ENCODE peak calls at places on chromosomes 2 and 18, in four cellular contexts. M, G, Z and Y are unnamed samples. For H3K4me1, the result is how much of the 10 kb centered on the place peaks cover.

GRCh38 chr2:166092889-166093288 is 34.9 kb downstream of the SCN1A start:
- DNase-seq in M (peak), G (no peak), Z (no peak), Y (no peak)

GRCh38 chr2:170369894-170370293 is 191.9 kb downstream of the MYO3B start:
- DNase-seq in M (peak), G (peak), Z (no peak), Y (peak)

GRCh38 chr18:48545690-48546365 is 7.0 kb downstream of the CTIF start:
- DNase-seq in M (peak), G (no peak), Z (no peak), Y (peak)

GRCh38 chr2:16320716-16321115 is 344.9 kb downstream of the CYRIA start:
- DNase-seq in M (no peak), G (no peak), Z (no peak), Y (no peak)

GRCh38 chr2:26542194-26542455 is 64.2 kb upstream of the OTOF start:
- DNase-seq in M (no peak), G (no peak), Z (peak), Y (no peak)

GRCh38 chr2:157876771-157877108 is 610 bp upstream of the ACVR1 start:
- DNase-seq in M (peak), G (no peak), Z (no peak), Y (peak)

GRCh38 chr2:174180165-174180724 is 68.1 kb downstream of the OLA1 start:
- DNase-seq in M (no peak), G (peak), Z (no peak), Y (no peak)

GRCh38 chr2:240463274-240463865 is 27.9 kb downstream of the GPC1 start:
- DNase-seq in M (no peak), G (no peak), Z (peak), Y (no peak)

GRCh38 chr2:12759248-12759647 is 42.5 kb downstream of the TRIB2 start:
- DNase-seq in M (peak), G (peak), Z (no peak), Y (peak)

GRCh38 chr2:109666466-109666865 is 52.3 kb downstream of the SOWAHC start:
- DNase-seq in M (no peak), G (no peak), Z (no peak), Y (no peak)

GRCh38 chr18:25935356-25935755 is 155.1 kb downstream of the SS18 start:
- DNase-seq in M (no peak), G (no peak), Z (no peak), Y (no peak)

GRCh38 chr2:24072259-24072658 is 3.9 kb downstream of the SF3B6 start:
- DNase-seq in M (no peak), G (no peak), Z (no peak), Y (no peak)

GRCh38 chr2:15559800-15560403 is 1.2 kb downstream of the NBAS start:
- DNase-seq in M (no peak), G (no peak), Z (no peak), Y (no peak)

GRCh38 chr2:179383975-179384374 is 119.3 kb upstream of the SESTD1 start:
- DNase-seq in M (no peak), G (peak), Z (no peak), Y (no peak)

GRCh38 chr2:109201465-109202420 is 72.7 kb downstream of the SH3RF3 start:
- DNase-seq in M (no peak), G (no peak), Z (no peak), Y (no peak)

GRCh38 chr2:85504434-85505261 is 34.3 kb upstream of the MAT2A start:
- DNase-seq in M (peak), G (peak), Z (peak), Y (peak)

GRCh38 chr2:126700073-126700581 is 44.2 kb downstream of the GYPC start:
- DNase-seq in M (peak), G (no peak), Z (no peak), Y (peak)

GRCh38 chr2:38156262-38156835 is 80.4 kb upstream of the CYP1B1 start:
- DNase-seq in M (no peak), G (no peak), Z (no peak), Y (no peak)

GRCh38 chr18:40529478-40529877 is 1425.6 kb upstream of the PIK3C3 start:
- DNase-seq in M (peak), G (peak), Z (no peak), Y (peak)

GRCh38 chr2:60551241-60552095 is 2.0 kb downstream of the BCL11A start:
- DNase-seq in M (no peak), G (peak), Z (peak), Y (peak)

GRCh38 chr18:61949946-61950345 is 57.1 kb upstream of the RNF152 start:
- DNase-seq in M (peak), G (no peak), Z (no peak), Y (no peak)
- H3K4me1 ChIP-seq in M (under half), G (under half), Z (under half), Y (under half)

GRCh38 chr18:68330658-68331057 is 384.2 kb downstream of the TMX3 start:
- DNase-seq in M (no peak), G (no peak), Z (no peak), Y (no peak)
- TF ChIP-seq CTCF in M (no peak), G (peak), Z (no peak), Y (no peak)

DNA sequence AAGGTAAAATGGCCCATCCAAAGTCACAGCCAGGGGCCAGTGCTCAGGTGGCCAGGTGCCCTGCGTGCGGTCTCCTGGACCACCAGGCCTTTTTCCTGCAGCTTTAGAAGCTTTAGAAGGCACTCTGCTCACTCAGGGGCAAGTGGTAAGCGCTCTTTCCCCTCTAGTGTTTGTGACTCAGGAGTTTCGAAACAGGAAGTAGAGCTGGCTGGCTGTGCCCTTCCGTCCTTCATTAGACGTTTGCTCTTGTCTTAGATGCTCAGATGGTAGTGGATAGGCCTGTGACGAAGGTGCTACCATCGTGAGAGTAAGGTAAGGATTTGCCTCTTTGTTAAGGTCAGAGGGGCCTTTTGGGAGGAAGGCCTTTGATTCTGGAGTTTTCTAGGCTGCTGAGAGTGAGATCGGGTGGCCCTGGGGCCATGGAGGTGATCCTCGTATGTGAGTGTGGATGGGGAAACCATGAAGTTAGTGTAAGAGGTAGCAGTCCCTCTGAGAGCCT is at the start of gene CASP8:
- DNase-seq in M (peak), G (peak), Z (peak), Y (peak)
- H3K4me3 ChIP-seq in M (no peak), G (peak), Z (no peak), Y (no peak)

GRCh38 chr2:176117162-176117822 is 714 bp downstream of the HOXD10 start:
- DNase-seq in M (no peak), G (no peak), Z (no peak), Y (peak)
- H3K4me1 ChIP-seq in M (under half), G (under half), Z (under half), Y (under half)

DNA sequence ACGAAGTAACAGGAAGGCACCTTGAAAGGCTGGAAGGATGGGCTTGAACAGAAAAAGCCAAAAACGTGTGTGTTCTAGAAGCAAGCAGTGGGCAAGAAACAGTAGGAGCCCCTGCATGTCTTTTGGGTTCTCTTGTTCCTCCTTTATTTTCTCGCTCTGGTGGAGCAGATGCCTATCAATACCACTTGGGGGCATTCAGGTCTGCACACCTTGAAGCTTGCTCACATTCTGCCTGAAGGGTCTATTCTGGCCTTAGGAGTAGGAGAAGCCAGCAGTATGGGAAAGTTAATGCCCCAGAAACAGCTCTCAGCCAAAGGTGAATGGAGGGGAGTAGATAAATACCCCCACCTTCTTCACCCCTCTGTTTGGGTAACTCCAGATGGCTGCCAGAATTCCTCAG is 204.5 kb downstream of the TXNL1 start:
- DNase-seq in M (no peak), G (peak), Z (no peak), Y (no peak)
- TF ChIP-seq CTCF in M (no peak), G (peak), Z (no peak), Y (no peak)

GRCh38 chr2:107988108-107988507 is 1.8 kb downstream of the SLC5A7 start:
- DNase-seq in M (no peak), G (no peak), Z (no peak), Y (no peak)

GRCh38 chr2:107990718-107991117 is 4.4 kb downstream of the SLC5A7 start:
- DNase-seq in M (no peak), G (no peak), Z (no peak), Y (no peak)

GRCh38 chr2:107989445-107989844 is 3.1 kb downstream of the SLC5A7 start:
- DNase-seq in M (no peak), G (no peak), Z (no peak), Y (no peak)

GRCh38 chr2:107984667-107985066 is 1.7 kb upstream of the SLC5A7 start:
- DNase-seq in M (no peak), G (no peak), Z (no peak), Y (no peak)

GRCh38 chr2:107986278-107987217 is at the start of gene SLC5A7:
- DNase-seq in M (no peak), G (no peak), Z (no peak), Y (no peak)
- H3K4me3 ChIP-seq in M (no peak), G (no peak), Z (peak), Y (no peak)

GRCh38 chr2:96912356-96913116 is 42.7 kb upstream of the SEMA4C start:
- DNase-seq in M (no peak), G (no peak), Z (no peak), Y (no peak)
- H3K4me1 ChIP-seq in M (under half), G (under half), Z (under half), Y (under half)

GRCh38 chr2:215907147-215907546 is 106.2 kb downstream of the MREG start:
- DNase-seq in M (no peak), G (no peak), Z (no peak), Y (no peak)

GRCh38 chr2:215914777-215915165 is 98.6 kb downstream of the MREG start:
- DNase-seq in M (no peak), G (no peak), Z (no peak), Y (no peak)

GRCh38 chr2:215914067-215914776 is 99.1 kb downstream of the MREG start:
- DNase-seq in M (no peak), G (no peak), Z (no peak), Y (no peak)

GRCh38 chr2:215911686-215912085 is 101.7 kb downstream of the MREG start:
- DNase-seq in M (no peak), G (no peak), Z (no peak), Y (no peak)

DNA sequence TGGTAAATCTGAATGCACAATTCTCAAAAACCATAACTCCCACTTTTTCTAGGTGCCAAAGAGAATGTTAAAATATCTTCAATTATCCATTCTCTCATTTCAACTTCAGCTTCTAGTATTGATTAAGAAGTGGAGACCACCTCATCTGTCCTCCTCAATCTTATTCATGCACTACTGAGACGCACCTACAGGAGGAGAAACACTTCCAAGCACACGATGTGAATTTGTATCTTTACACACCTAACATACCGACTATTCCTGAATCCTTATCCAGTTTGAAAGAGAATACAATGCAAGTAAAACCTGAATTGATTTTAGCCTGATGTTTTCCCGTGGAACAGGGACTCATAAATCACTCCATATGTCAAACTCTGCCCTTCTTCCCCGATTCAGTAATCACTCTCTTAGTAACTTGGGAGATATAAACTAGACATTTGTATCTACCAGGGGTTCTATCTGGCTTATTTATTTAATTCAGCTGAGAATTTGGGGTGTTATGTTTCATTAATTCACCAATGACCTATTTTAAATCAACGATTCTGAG is 101.0 kb downstream of the MREG start:
- DNase-seq in M (no peak), G (no peak), Z (no peak), Y (no peak)
- TF ChIP-seq CTCF in M (no peak), G (peak), Z (no peak), Y (no peak)